ENCODE peak calls at places on chromosomes 12 and 14, in nine cellular contexts. S, L, O, X, Q, B, A, N and M are unnamed samples.

GRCh38 chr14:101457177-101457935 is 103.9 kb upstream of the DIO3 start:
- DNase-seq in S (no peak), L (no peak), O (no peak), X (no peak), Q (peak), B (no peak), A (no peak), N (no peak), M (no peak)

GRCh38 chr14:51643137-51643536 is 8.6 kb upstream of the FRMD6 start:
- DNase-seq in S (no peak), L (no peak), O (no peak), X (no peak), Q (no peak), B (no peak), A (no peak), N (no peak), M (no peak)

GRCh38 chr14:85439696-85440328 is 90.1 kb upstream of the FLRT2 start:
- DNase-seq in S (no peak), L (no peak), O (no peak), X (no peak), Q (no peak), B (no peak), A (no peak), N (no peak), M (peak)

GRCh38 chr12:53207042-53207441 is at the start of gene ITGB7:
- DNase-seq in S (no peak), L (no peak), O (no peak), X (no peak), Q (no peak), B (no peak), A (no peak), N (no peak), M (no peak)

GRCh38 chr12:115208098-115208497 is 524.1 kb upstream of the TBX3 start:
- DNase-seq in S (no peak), L (no peak), O (no peak), X (no peak), Q (no peak), B (no peak), A (no peak), N (no peak), M (no peak)

GRCh38 chr14:93219103-93219726 is 12.2 kb downstream of the UBR7 start:
- DNase-seq in S (peak), L (peak), O (peak), X (peak), Q (no peak), B (peak), A (no peak), N (no peak), M (peak)

GRCh38 chr12:49294086-49294803 is 702 bp upstream of the PRPH start:
- DNase-seq in S (no peak), L (no peak), O (no peak), X (peak), Q (no peak), B (no peak), A (peak), N (no peak), M (no peak)

GRCh38 chr12:57429473-57430116 is 1.2 kb downstream of the R3HDM2 start:
- DNase-seq in S (no peak), L (no peak), O (no peak), X (no peak), Q (peak), B (no peak), A (no peak), N (no peak), M (no peak)

GRCh38 chr12:71726548-71726947 is 28.1 kb upstream of the RAB21 start:
- DNase-seq in S (no peak), L (no peak), O (no peak), X (no peak), Q (no peak), B (no peak), A (no peak), N (no peak), M (no peak)

GRCh38 chr14:97707603-97708002 is 910.4 kb downstream of the VRK1 start:
- DNase-seq in S (no peak), L (no peak), O (no peak), X (no peak), Q (no peak), B (no peak), A (no peak), N (no peak), M (no peak)

GRCh38 chr12:62331306-62331705 is 71.1 kb downstream of the USP15 start:
- DNase-seq in S (no peak), L (no peak), O (no peak), X (no peak), Q (no peak), B (no peak), A (no peak), N (no peak), M (no peak)